ENCODE peak calls at places on chromosomes 4 and X, in eight cellular contexts. N is heart right ventricle; Z is neuronal stem cell; L is effector memory CD4-positive, alpha-beta T cell; U is fibroblast of lung; O is thoracic aorta; M is stomach; C is lower lobe of right lung. B is an unnamed sample.

GRCh38 chr4:184392321-184392720 is 82.0 kb downstream of the IRF2 start:
- DNase-seq in N (no peak), Z (no peak), L (no peak), U (no peak), O (no peak), M (no peak), C (no peak), B (no peak)

GRCh38 chr4:127501103-127501502 is 131.7 kb upstream of the INTU start:
- DNase-seq in N (no peak), Z (no peak), L (no peak), U (peak; percentile 61), O (no peak), M (no peak), C (no peak), B (no peak)

GRCh38 chrX:16188687-16189086 is 21.4 kb downstream of the MAGEB17 start:
- DNase-seq in N (no peak), Z (no peak), L (no peak), U (peak; percentile 61), O (no peak), M (no peak), C (no peak), B (no peak)

GRCh38 chrX:154458954-154459829 is 1.1 kb downstream of the PLXNA3 start:
- DNase-seq in N (peak; percentile 35), Z (no peak), L (no peak), U (no peak), O (no peak), M (peak; percentile 42), C (peak; percentile 55), B (no peak)

GRCh38 chr4:3706565-3707422 is 59.4 kb upstream of the ADRA2C start:
- DNase-seq in N (no peak), Z (no peak), L (no peak), U (no peak), O (no peak), M (no peak), C (peak; percentile 26), B (no peak)

GRCh38 chr4:37453361-37454262 is 209.1 kb downstream of the NWD2 start:
- DNase-seq in N (peak; percentile 53), Z (peak; percentile 43), L (peak; percentile 0), U (peak; percentile 32), O (no peak), M (peak; percentile 84), C (peak; percentile 82), B (peak; percentile 45)

GRCh38 chr4:115249808-115250207 is 136.4 kb upstream of the NDST4 start:
- DNase-seq in N (no peak), Z (no peak), L (no peak), U (peak; percentile 34), O (no peak), M (no peak), C (no peak), B (no peak)

GRCh38 chr4:38683265-38683664 is 19.3 kb downstream of the KLF3 start:
- DNase-seq in N (no peak), Z (no peak), L (no peak), U (no peak), O (no peak), M (no peak), C (no peak), B (no peak)

GRCh38 chr4:22416403-22416802 is 99.5 kb downstream of the ADGRA3 start:
- DNase-seq in N (no peak), Z (no peak), L (no peak), U (peak; percentile 76), O (no peak), M (no peak), C (no peak), B (no peak)

GRCh38 chr4:23991444-23991843 is 101.6 kb upstream of the PPARGC1A start:
- DNase-seq in N (no peak), Z (no peak), L (no peak), U (no peak), O (no peak), M (no peak), C (no peak), B (no peak)

GRCh38 chr4:158914178-158914577 is 145.4 kb downstream of the FNIP2 start:
- DNase-seq in N (no peak), Z (no peak), L (no peak), U (peak; percentile 89), O (no peak), M (no peak), C (no peak), B (no peak)

GRCh38 chr4:53497446-53498069 is 93.7 kb downstream of the LNX1 start:
- DNase-seq in N (peak; percentile 45), Z (no peak), L (no peak), U (peak; percentile 63), O (no peak), M (no peak), C (no peak), B (peak; percentile 48)

GRCh38 chr4:47749858-47750257 is 88.0 kb downstream of the CORIN start:
- DNase-seq in N (no peak), Z (no peak), L (no peak), U (no peak), O (no peak), M (no peak), C (no peak), B (no peak)

GRCh38 chr4:42709392-42710065 is 52.6 kb upstream of the ATP8A1 start:
- DNase-seq in N (no peak), Z (no peak), L (no peak), U (no peak), O (no peak), M (no peak), C (no peak), B (no peak)

GRCh38 chr4:186441502-186441901 is 113.9 kb downstream of the MTNR1A start:
- DNase-seq in N (no peak), Z (no peak), L (no peak), U (no peak), O (no peak), M (no peak), C (no peak), B (no peak)

GRCh38 chr4:76194325-76194724 is 19.3 kb downstream of the SCARB2 start:
- DNase-seq in N (no peak), Z (no peak), L (no peak), U (peak; percentile 98), O (no peak), M (no peak), C (no peak), B (no peak)

GRCh38 chrX:149151805-149152757 is 353.0 kb downstream of the IDS start:
- DNase-seq in N (no peak), Z (no peak), L (no peak), U (peak; percentile 72), O (no peak), M (no peak), C (no peak), B (no peak)

GRCh38 chr4:40606239-40606767 is 23.4 kb downstream of the RBM47 start:
- DNase-seq in N (no peak), Z (no peak), L (no peak), U (no peak), O (no peak), M (no peak), C (no peak), B (no peak)

GRCh38 chr4:41541697-41542096 is 3.7 kb downstream of the LIMCH1 start:
- DNase-seq in N (no peak), Z (no peak), L (no peak), U (peak; percentile 18), O (peak; percentile 16), M (no peak), C (no peak), B (no peak)

GRCh38 chrX:119501511-119502148 is 33.4 kb downstream of the SLC25A5 start:
- DNase-seq in N (no peak), Z (no peak), L (no peak), U (no peak), O (no peak), M (no peak), C (no peak), B (no peak)

GRCh38 chr4:92234393-92235176 is 69.2 kb upstream of the GRID2 start:
- DNase-seq in N (no peak), Z (no peak), L (no peak), U (peak; percentile 99), O (no peak), M (no peak), C (no peak), B (no peak)

GRCh38 chr4:5635826-5636196 is 72.5 kb downstream of the EVC2 start:
- DNase-seq in N (no peak), Z (no peak), L (no peak), U (peak; percentile 92), O (no peak), M (no peak), C (no peak), B (no peak)

DNA sequence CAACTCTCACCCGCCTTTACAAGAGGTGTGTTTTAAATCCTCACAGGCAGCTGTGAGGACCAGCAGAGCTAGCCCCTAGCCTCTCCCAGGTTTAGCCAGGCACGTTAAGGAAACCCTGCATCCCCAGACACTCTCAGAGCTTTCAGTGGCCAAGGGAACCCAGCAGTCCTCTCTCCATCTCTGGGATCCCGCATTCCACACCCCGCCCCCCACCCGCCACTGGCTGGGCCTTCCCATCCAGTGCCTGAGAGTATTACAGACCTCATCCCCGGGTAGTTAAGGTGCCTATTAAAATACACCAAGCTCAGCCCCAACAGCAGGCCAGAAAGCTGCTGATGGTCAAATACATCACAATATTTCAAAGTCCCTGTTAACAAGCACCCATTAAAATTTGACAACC is 256.2 kb downstream of the BCOR start:
- DNase-seq in N (no peak), Z (no peak), L (no peak), U (no peak), O (no peak), M (no peak), C (no peak), B (no peak)
- H3K4me1 ChIP-seq in N (no peaks in the 10 kb centered on the region), Z (peaks cover 7% of the 10 kb centered on the region), L (no peaks in the 10 kb centered on the region), U (no peaks in the 10 kb centered on the region), O (peaks cover 3% of the 10 kb centered on the region), M (no peaks in the 10 kb centered on the region), C (no peaks in the 10 kb centered on the region), B (no peaks in the 10 kb centered on the region)

GRCh38 chr4:25002679-25003078 is 28.1 kb downstream of the LGI2 start:
- DNase-seq in N (no peak), Z (no peak), L (no peak), U (peak; percentile 28), O (no peak), M (no peak), C (no peak), B (no peak)
- H3K4me1 ChIP-seq in N (peaks cover 41% of the 10 kb centered on the region), Z (peaks cover 8% of the 10 kb centered on the region), L (no peaks in the 10 kb centered on the region), U (no peaks in the 10 kb centered on the region), O (no peaks in the 10 kb centered on the region), M (no peaks in the 10 kb centered on the region), C (peaks cover 18% of the 10 kb centered on the region), B (no peaks in the 10 kb centered on the region)

GRCh38 chr4:179029683-179030082 is 1587.4 kb upstream of the AGA start:
- DNase-seq in N (no peak), Z (no peak), L (no peak), U (no peak), O (no peak), M (no peak), C (no peak), B (no peak)

GRCh38 chr4:179027569-179027968 is 1585.3 kb upstream of the AGA start:
- DNase-seq in N (no peak), Z (no peak), L (no peak), U (no peak), O (no peak), M (no peak), C (no peak), B (no peak)
- H3K4me1 ChIP-seq in N (no peaks in the 10 kb centered on the region), Z (no peaks in the 10 kb centered on the region), L (no peaks in the 10 kb centered on the region), U (no peaks in the 10 kb centered on the region), O (no peaks in the 10 kb centered on the region), M (no peaks in the 10 kb centered on the region), C (no peaks in the 10 kb centered on the region), B (no peaks in the 10 kb centered on the region)

DNA sequence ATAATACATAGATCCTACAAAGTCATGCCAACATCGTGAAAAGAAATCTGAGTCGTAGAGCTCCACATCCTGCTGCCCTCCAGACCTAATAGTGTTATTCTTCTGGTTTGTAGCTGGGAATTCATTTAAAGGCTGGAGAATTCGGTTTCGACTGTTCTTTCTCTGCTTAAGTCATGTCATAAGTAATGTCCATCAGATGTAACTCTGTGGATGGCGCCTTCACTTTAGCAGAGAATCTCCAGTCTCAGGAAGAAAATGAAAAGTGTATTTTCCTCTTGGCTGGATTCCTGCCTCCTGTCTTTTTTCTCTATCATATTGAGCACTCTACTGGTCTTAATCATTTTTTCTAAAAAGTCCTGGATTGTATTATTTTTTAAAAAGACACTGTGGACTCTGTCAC is 117.0 kb downstream of the PALLD start:
- DNase-seq in N (no peak), Z (no peak), L (no peak), U (no peak), O (no peak), M (no peak), C (no peak), B (no peak)
- H3K4me1 ChIP-seq in N (peaks cover 70% of the 10 kb centered on the region), Z (peaks cover 8% of the 10 kb centered on the region), L (no peaks in the 10 kb centered on the region), U (peaks cover 10% of the 10 kb centered on the region), O (peaks cover 18% of the 10 kb centered on the region), M (no peaks in the 10 kb centered on the region), C (no peaks in the 10 kb centered on the region), B (no peaks in the 10 kb centered on the region)